ENCODE peak calls at places on chromosomes 5 and 9, in nine cellular contexts. Q is neural progenitor cell, J is kidney, K is colonic mucosa, I is GM23338, L is uterus, H is cardiac muscle cell, W is PC-9, V is A549. Z is an unnamed sample.
A peak's percentile ranks its signal among the peaks of the same experiment; 100 is the strongest.

GRCh38 chr5:139984816-139985215 is 58.3 kb downstream of the NRG2 start:
- DNase-seq in Q (no peak), J (no peak), K (no peak), I (no peak), L (no peak), H (no peak), W (no peak), V (no peak), Z (no peak)

GRCh38 chr5:178424141-178424855 is 165.9 kb downstream of the COL23A1 start:
- DNase-seq in Q (no peak), J (peak; percentile 27), K (no peak), I (no peak), L (no peak), H (no peak), W (no peak), V (no peak), Z (peak; percentile 48)

GRCh38 chr9:69513291-69513690 is 158.9 kb downstream of the APBA1 start:
- DNase-seq in Q (peak; percentile 18), J (no peak), K (no peak), I (no peak), L (no peak), H (no peak), W (no peak), V (no peak), Z (no peak)

GRCh38 chr9:108386859-108387384 is 468.9 kb downstream of the ACTL7B start:
- DNase-seq in Q (no peak), J (no peak), K (no peak), I (no peak), L (no peak), H (no peak), W (no peak), V (no peak), Z (no peak)

GRCh38 chr5:81904861-81905260 is 67.0 kb upstream of the ATG10 start:
- DNase-seq in Q (no peak), J (no peak), K (no peak), I (no peak), L (no peak), H (no peak), W (peak; percentile 19), V (no peak), Z (no peak)

GRCh38 chr9:92640398-92641091 is 29.4 kb downstream of the IPPK start:
- DNase-seq in Q (no peak), J (peak; percentile 57), K (no peak), I (no peak), L (no peak), H (no peak), W (no peak), V (no peak), Z (peak; percentile 44)

GRCh38 chr9:121667214-121667613 is 15.8 kb downstream of the DAB2IP start:
- DNase-seq in Q (no peak), J (no peak), K (peak; percentile 82), I (no peak), L (no peak), H (no peak), W (no peak), V (no peak), Z (no peak)

GRCh38 chr9:89887286-89887685 is 282.5 kb downstream of the GADD45G start:
- DNase-seq in Q (no peak), J (no peak), K (no peak), I (no peak), L (no peak), H (no peak), W (no peak), V (no peak), Z (no peak)

GRCh38 chr5:68420476-68421344 is 205.2 kb downstream of the PIK3R1 start:
- DNase-seq in Q (no peak), J (no peak), K (peak; percentile 54), I (no peak), L (no peak), H (peak; percentile 51), W (no peak), V (no peak), Z (no peak)

GRCh38 chr9:111965566-111966019 is 69.0 kb downstream of the UGCG start:
- DNase-seq in Q (no peak), J (no peak), K (no peak), I (no peak), L (no peak), H (no peak), W (no peak), V (peak; percentile 96), Z (no peak)

GRCh38 chr9:14349818-14350333 is 35.9 kb upstream of the NFIB start:
- DNase-seq in Q (peak; percentile 31), J (no peak), K (no peak), I (no peak), L (no peak), H (no peak), W (no peak), V (no peak), Z (no peak)

GRCh38 chr5:113000466-113000865 is 23.9 kb downstream of the DCP2 start:
- DNase-seq in Q (no peak), J (no peak), K (no peak), I (no peak), L (no peak), H (no peak), W (no peak), V (no peak), Z (no peak)

GRCh38 chr5:113002423-113002822 is 25.8 kb downstream of the DCP2 start:
- DNase-seq in Q (no peak), J (no peak), K (no peak), I (no peak), L (no peak), H (no peak), W (no peak), V (no peak), Z (no peak)

GRCh38 chr5:112995764-112996618 is 19.4 kb downstream of the DCP2 start:
- DNase-seq in Q (peak; percentile 69), J (no peak), K (peak; percentile 84), I (peak; percentile 80), L (peak; percentile 71), H (peak; percentile 79), W (peak; percentile 60), V (peak; percentile 46), Z (peak; percentile 82)

GRCh38 chr5:112998296-112998695 is 21.7 kb downstream of the DCP2 start:
- DNase-seq in Q (no peak), J (no peak), K (no peak), I (no peak), L (no peak), H (no peak), W (no peak), V (no peak), Z (no peak)

DNA sequence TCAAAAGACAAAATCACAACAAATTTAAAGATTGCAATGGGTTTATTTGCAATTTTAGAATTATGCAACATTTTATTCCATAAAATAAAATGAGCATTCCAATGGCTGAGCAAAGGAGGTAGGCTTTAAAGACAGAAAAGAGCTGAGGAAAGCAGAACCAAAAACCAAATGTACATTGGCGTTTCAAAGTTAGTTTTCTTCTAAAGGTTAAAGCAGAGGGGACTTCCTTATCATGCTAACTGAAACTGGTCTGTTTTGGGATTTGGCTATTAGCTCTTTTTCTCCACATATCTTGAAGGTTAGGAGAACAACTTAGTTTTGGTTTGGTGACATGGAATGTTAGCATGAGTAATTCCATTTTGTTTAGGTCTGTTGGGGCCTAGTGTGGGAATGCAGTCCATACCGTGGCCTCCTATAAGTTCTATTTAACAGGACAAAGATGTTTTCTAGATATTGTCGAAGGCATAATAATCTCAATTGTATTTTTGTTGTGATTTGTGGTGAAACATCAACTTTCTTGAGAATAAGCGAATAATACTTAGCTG is 20.3 kb downstream of the DCP2 start:
- DNase-seq in Q (no peak), J (no peak), K (no peak), I (no peak), L (no peak), H (no peak), W (no peak), V (no peak), Z (no peak)
- H3K4me3 ChIP-seq in Q (no peak overlapping the region), J (no peak overlapping the region), K (no peak overlapping the region), I (no peak overlapping the region), L (no peak overlapping the region), H (no peak overlapping the region), W (no peak overlapping the region), V (no peak overlapping the region), Z (no peak overlapping the region)

DNA sequence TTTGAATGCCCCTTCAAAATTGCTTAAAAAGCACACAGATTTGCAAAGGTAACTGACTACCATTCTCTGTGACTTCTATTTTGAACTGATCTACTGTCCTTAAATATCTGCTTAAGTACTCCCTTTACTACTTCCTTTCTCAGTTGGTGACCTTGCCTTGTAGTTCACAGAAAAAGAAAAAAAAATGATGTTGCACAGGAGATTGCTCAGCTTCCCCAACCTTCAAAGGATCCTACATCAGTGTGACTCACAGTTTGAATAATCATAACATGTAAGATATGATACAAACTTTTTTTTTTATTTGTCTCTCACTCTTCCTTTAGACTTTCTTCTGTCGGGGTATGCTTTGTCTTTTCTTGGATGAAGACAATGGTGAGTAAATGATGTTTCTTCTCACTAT is 1029.6 kb downstream of the CDH12 start:
- DNase-seq in Q (no peak), J (no peak), K (no peak), I (no peak), L (no peak), H (no peak), W (no peak), V (no peak), Z (no peak)
- TF ChIP-seq CTCF in Q (no peak), J (no peak), K (no peak), I (no peak), L (no peak), H (no peak), W (no peak), V (no peak), Z (no peak)

GRCh38 chr5:96880402-96881164 is 4.3 kb downstream of the ERAP2 start:
- DNase-seq in Q (no peak), J (no peak), K (no peak), I (no peak), L (no peak), H (no peak), W (no peak), V (no peak), Z (no peak)
- H3K4me1 ChIP-seq in Q (no peaks in the 10 kb centered on the region), J (peaks cover 6% of the 10 kb centered on the region), K (peaks cover 4% of the 10 kb centered on the region), I (no peaks in the 10 kb centered on the region), L (peaks cover 4% of the 10 kb centered on the region), H (peaks cover 19% of the 10 kb centered on the region), W (peaks cover 34% of the 10 kb centered on the region), V (peaks cover 17% of the 10 kb centered on the region), Z (peaks cover 14% of the 10 kb centered on the region)

DNA sequence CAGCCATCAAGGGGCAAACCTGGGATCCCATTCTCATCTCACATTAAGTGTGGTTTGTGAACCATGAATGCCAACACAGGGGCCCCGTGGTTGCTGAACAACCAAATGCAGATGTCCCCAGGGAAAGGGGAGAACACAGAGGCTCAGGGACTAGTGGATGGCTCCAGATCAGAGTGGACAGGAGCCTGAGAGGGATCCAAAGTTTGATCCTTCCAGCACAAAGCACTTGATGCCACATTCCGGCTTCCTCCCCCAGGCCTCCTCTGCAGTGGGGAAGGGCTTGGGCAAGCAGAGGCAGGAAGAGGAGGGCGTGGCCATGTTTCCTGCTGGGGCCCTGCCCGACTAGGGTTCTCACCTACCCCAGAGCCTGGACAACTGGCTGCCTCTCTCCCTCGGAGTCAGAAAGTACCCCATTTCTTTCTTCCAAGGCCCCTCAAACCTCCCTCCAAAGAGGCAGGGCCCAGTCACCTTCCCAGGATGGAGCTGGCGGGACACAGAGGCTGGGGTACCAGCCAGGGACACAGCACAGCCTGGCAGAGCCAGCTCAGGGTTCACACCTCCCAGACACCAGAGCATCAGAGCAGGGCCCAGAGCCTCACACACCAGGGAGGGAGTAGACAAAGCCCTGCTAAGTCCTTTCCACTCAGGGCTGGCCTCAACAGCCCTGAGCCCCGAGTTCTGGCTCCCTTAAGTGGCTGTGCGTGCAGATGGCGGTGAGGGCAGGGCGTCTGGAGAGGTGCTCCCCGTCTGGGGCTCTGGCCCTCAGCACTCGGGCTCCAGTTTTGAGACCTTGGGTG is 4.3 kb upstream of the RNF44 start:
- DNase-seq in Q (peak; percentile 62), J (peak; percentile 84), K (peak; percentile 82), I (peak; percentile 89), L (peak; percentile 39), H (peak; percentile 73), W (peak; percentile 56), V (no peak), Z (no peak)
- H3K4me3 ChIP-seq in Q (no peak overlapping the region), J (no peak overlapping the region), K (peak overlapping the region; percentile 55), I (peak overlapping the region; percentile 84), L (no peak overlapping the region), H (no peak overlapping the region), W (no peak overlapping the region), V (no peak overlapping the region), Z (no peak overlapping the region)

Z was measured in right atrium auricular region.